ENCODE peak calls at places on chromosomes 4 and X, in four cellular contexts. One of them, this sample, is unnamed.

GRCh38 chr4:160224049-160224448 is 1121.2 kb downstream of the RAPGEF2 start:
- ATAC-seq in mucosa of descending colon: no peak
- ATAC-seq in Right ventricle myocardium inferior: no peak
- ATAC-seq in effector memory CD8-positive, alpha-beta T cell: no peak
- ATAC-seq in this sample: no peak

GRCh38 chr4:10283761-10284160 is 167.2 kb upstream of the WDR1 start:
- ATAC-seq in Right ventricle myocardium inferior: no peak
- ATAC-seq in effector memory CD8-positive, alpha-beta T cell: no peak
- ATAC-seq in mucosa of descending colon: no peak
- ATAC-seq in this sample: no peak

GRCh38 chr4:151888367-151888866 is 127.6 kb upstream of the GATB start:
- ATAC-seq in Right ventricle myocardium inferior: no peak
- ATAC-seq in effector memory CD8-positive, alpha-beta T cell: peak
- ATAC-seq in mucosa of descending colon: no peak
- ATAC-seq in this sample: no peak

GRCh38 chr4:147090486-147090885 is 144.8 kb upstream of the TTC29 start:
- ATAC-seq in Right ventricle myocardium inferior: no peak
- ATAC-seq in mucosa of descending colon: no peak
- ATAC-seq in effector memory CD8-positive, alpha-beta T cell: no peak
- ATAC-seq in this sample: no peak

GRCh38 chrX:25003066-25003849 is 12.5 kb downstream of the ARX start:
- ATAC-seq in effector memory CD8-positive, alpha-beta T cell: no peak
- ATAC-seq in mucosa of descending colon: peak
- ATAC-seq in Right ventricle myocardium inferior: no peak
- ATAC-seq in this sample: no peak

GRCh38 chr4:3077796-3078195 is 3.3 kb downstream of the HTT start:
- ATAC-seq in effector memory CD8-positive, alpha-beta T cell: no peak
- ATAC-seq in Right ventricle myocardium inferior: no peak
- ATAC-seq in mucosa of descending colon: no peak
- ATAC-seq in this sample: no peak

GRCh38 chrX:40106677-40107290 is 9.0 kb upstream of the BCOR start:
- ATAC-seq in effector memory CD8-positive, alpha-beta T cell: no peak
- ATAC-seq in mucosa of descending colon: no peak
- ATAC-seq in Right ventricle myocardium inferior: no peak
- ATAC-seq in this sample: no peak

GRCh38 chr4:110854021-110854678 is 231.3 kb upstream of the PITX2 start:
- ATAC-seq in Right ventricle myocardium inferior: no peak
- ATAC-seq in mucosa of descending colon: peak
- ATAC-seq in effector memory CD8-positive, alpha-beta T cell: no peak
- ATAC-seq in this sample: no peak